ENCODE peak calls at places on chromosomes 7 and 10, in seven cellular contexts. Z is IMR-90; U is stimulated activated CD8-positive, alpha-beta memory T cell treated with anti-CD3 and anti-CD28 coated beads, Interleukin-12 subunit alpha, Interleukin-12 subunit beta, amount 100 ng/mL, for 1 hour; O is T-helper 2 cell; I is head of caudate nucleus; F is H7; X is pancreas. S is an unnamed sample.

GRCh38 chr7:34044319-34044643 is 138.9 kb downstream of the BMPER start:
- DNase-seq in Z (no peak), U (no peak), O (no peak), I (no peak), F (no peak), X (no peak), S (no peak)

GRCh38 chr10:116737582-116738358 is 4.6 kb downstream of the HSPA12A start:
- DNase-seq in Z (no peak), U (no peak), O (no peak), I (peak; percentile 33), F (peak; percentile 86), X (no peak), S (peak; percentile 73)

GRCh38 chr10:101939273-101939635 is 95.7 kb upstream of the KCNIP2 start:
- DNase-seq in Z (peak; percentile 96), U (no peak), O (no peak), I (no peak), F (no peak), X (no peak), S (no peak)

GRCh38 chr10:19629559-19629958 is 186.7 kb upstream of the PLXDC2 start:
- DNase-seq in Z (peak; percentile 67), U (no peak), O (no peak), I (peak; percentile 47), F (peak; percentile 8), X (no peak), S (peak; percentile 71)

GRCh38 chr10:132066186-132066585 is 440 bp downstream of the JAKMIP3 start:
- DNase-seq in Z (no peak), U (no peak), O (no peak), I (no peak), F (peak; percentile 48), X (no peak), S (peak; percentile 78)

GRCh38 chr10:76324283-76324682 is 892.9 kb downstream of the LRMDA start:
- DNase-seq in Z (no peak), U (no peak), O (no peak), I (no peak), F (no peak), X (no peak), S (no peak)

GRCh38 chr10:47107226-47107625 is 192.8 kb upstream of the GDF10 start:
- DNase-seq in Z (no peak), U (no peak), O (no peak), I (no peak), F (no peak), X (no peak), S (no peak)

GRCh38 chr7:40865441-40866233 is 730.8 kb downstream of the SUGCT start:
- DNase-seq in Z (no peak), U (no peak), O (no peak), I (no peak), F (no peak), X (no peak), S (no peak)

GRCh38 chr10:132960071-132960472 is 17.7 kb upstream of the CFAP46 start:
- DNase-seq in Z (no peak), U (no peak), O (no peak), I (no peak), F (peak; percentile 59), X (no peak), S (no peak)

GRCh38 chr7:151125459-151125834 is 39.2 kb downstream of the AGAP3 start:
- DNase-seq in Z (no peak), U (no peak), O (no peak), I (peak; percentile 21), F (peak; percentile 97), X (peak; percentile 43), S (peak; percentile 95)

GRCh38 chr7:20785211-20786048 is 1.3 kb downstream of the SP8 start:
- DNase-seq in Z (no peak), U (no peak), O (no peak), I (no peak), F (peak; percentile 81), X (peak; percentile 26), S (no peak)

S was measured in osteoblast.